ENCODE peak calls at places on chromosomes 5 and 9, in six cellular contexts. B is CD8-positive, alpha-beta T cell; F is foreskin fibroblast; H is heart left ventricle; R is HFFc6; X is AG10803. Q is an unnamed sample.

GRCh38 chr5:43037929-43038510 is 2.1 kb downstream of the ANXA2R start:
- DNase-seq in B (peak), F (peak), H (no peak), R (no peak), X (peak), Q (peak)

GRCh38 chr9:137797206-137798120 is 80.1 kb upstream of the CACNA1B start:
- DNase-seq in B (no peak), F (no peak), H (no peak), R (no peak), X (no peak), Q (no peak)

GRCh38 chr9:21317956-21318923 is 13.1 kb upstream of the IFNA5 start:
- DNase-seq in B (no peak), F (peak), H (no peak), R (peak), X (peak), Q (peak)

GRCh38 chr5:108193021-108193795 is 188.7 kb downstream of the FBXL17 start:
- DNase-seq in B (no peak), F (peak), H (no peak), R (peak), X (peak), Q (peak)

GRCh38 chr9:125750656-125751035 is 3.5 kb downstream of the PBX3 start:
- DNase-seq in B (no peak), F (no peak), H (no peak), R (no peak), X (no peak), Q (no peak)

GRCh38 chr5:97056263-97056662 is 86.1 kb downstream of the LIX1 start:
- DNase-seq in B (no peak), F (no peak), H (no peak), R (no peak), X (no peak), Q (no peak)

GRCh38 chr5:151115272-151115905 is 34.6 kb upstream of the TNIP1 start:
- DNase-seq in B (peak), F (peak), H (peak), R (peak), X (peak), Q (peak)

GRCh38 chr5:52199833-52200232 is 587.9 kb upstream of the ITGA1 start:
- DNase-seq in B (no peak), F (no peak), H (no peak), R (no peak), X (no peak), Q (no peak)

GRCh38 chr5:171152382-171152781 is 156.7 kb upstream of the TLX3 start:
- DNase-seq in B (no peak), F (peak), H (no peak), R (peak), X (peak), Q (peak)

GRCh38 chr5:157998021-157998504 is 139.1 kb upstream of the CLINT1 start:
- DNase-seq in B (no peak), F (peak), H (no peak), R (no peak), X (no peak), Q (peak)

GRCh38 chr5:8329773-8330172 is 460.8 kb downstream of the MTRR start:
- DNase-seq in B (no peak), F (peak), H (no peak), R (peak), X (peak), Q (peak)

GRCh38 chr9:121348321-121348720 is 21.7 kb downstream of the STOM start:
- DNase-seq in B (no peak), F (no peak), H (no peak), R (no peak), X (no peak), Q (no peak)

GRCh38 chr9:99485461-99485860 is 263.4 kb downstream of the SEC61B start:
- DNase-seq in B (no peak), F (peak), H (no peak), R (peak), X (peak), Q (peak)

GRCh38 chr9:107707419-107707837 is 217.9 kb upstream of the KLF4 start:
- DNase-seq in B (no peak), F (peak), H (no peak), R (peak), X (peak), Q (peak)

GRCh38 chr5:40386293-40386692 is 293.4 kb upstream of the PTGER4 start:
- DNase-seq in B (no peak), F (peak), H (no peak), R (no peak), X (peak), Q (no peak)

GRCh38 chr9:34374905-34375552 is 1.7 kb downstream of the MYORG start:
- DNase-seq in B (no peak), F (no peak), H (no peak), R (no peak), X (no peak), Q (no peak)

DNA sequence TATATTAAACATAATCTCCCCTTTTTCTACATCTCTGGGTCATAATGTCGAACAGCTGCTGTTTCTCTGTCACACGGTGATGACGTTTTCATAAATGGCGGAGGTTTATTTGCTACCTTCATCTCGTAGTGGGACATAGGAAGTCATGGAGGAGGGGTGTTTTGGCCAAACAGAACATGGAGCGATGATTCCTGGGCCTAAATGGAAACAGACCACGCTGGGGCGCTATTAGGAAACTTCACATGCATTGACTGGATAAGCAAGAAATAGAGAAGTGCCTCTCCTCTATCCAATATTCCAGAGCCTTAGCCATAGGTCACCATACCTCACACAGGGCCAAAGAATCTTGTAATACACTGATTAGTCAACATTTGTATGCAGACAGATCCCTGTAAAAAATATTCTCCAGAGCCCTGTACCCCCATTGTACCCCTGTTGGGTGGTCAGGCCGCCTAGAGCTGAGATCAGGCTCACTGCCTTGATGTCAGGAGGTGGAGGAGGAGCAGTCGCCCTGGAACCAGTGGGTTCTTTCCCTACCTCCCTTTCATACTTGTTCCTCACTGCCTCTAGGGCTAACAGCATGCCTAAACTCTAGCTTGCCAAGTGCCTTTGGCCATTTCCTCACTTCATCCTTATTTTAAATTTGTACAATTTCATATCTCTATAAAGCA is 77.8 kb upstream of the SPIN1 start:
- DNase-seq in B (no peak), F (no peak), H (no peak), R (no peak), X (no peak), Q (no peak)
- TF ChIP-seq CTCF in B (no peak), F (no peak), H (no peak), R (no peak), X (no peak), Q (no peak)

GRCh38 chr9:6695121-6695814 is 49.7 kb upstream of the GLDC start:
- DNase-seq in B (no peak), F (no peak), H (no peak), R (no peak), X (no peak), Q (no peak)
- TF ChIP-seq CTCF in B (no peak), F (no peak), H (no peak), R (no peak), X (no peak), Q (no peak)

DNA sequence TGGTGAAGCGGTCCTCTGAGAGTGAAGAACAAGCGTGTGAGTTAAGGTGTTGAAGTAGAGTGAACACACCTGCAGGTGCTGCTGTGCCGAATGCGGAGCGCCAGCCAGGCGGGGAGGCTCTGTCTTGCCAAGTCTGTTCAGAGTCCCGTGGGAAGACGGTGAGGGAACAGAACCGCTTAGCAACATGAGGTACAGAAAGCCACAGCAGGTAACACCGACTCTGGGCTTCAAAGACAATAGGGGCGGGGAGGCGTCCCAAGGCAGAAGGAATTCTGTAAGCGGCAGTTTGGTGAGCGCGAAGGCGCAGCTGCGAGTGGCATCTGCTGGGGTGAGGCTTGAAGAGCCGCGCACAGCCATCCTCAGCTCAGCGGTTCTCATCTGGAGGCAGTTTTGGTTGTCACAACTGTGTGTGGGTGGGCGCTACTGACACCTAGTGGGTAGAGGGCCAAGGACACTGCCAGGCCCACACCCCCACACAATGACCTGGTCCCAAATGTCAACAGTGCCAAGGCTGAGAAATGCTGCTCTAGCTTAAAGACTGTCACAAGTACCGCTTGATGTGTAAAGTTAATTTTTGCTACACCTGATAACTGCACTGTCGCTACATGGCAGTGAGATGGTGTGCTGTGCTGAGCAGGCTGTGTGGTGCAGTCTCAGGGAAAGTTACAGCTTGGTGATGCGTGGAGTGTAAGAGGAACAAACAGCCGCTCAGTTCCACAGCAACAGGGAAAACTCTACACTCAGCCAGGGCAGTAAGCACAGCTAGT is 67.4 kb upstream of the TBC1D9B start:
- DNase-seq in B (no peak), F (peak), H (no peak), R (no peak), X (peak), Q (peak)
- TF ChIP-seq CTCF in B (no peak), F (peak), H (peak), R (no peak), X (peak), Q (peak)

GRCh38 chr9:117868594-117868993 is 164.4 kb downstream of the TLR4 start:
- DNase-seq in B (no peak), F (no peak), H (no peak), R (no peak), X (no peak), Q (no peak)

DNA sequence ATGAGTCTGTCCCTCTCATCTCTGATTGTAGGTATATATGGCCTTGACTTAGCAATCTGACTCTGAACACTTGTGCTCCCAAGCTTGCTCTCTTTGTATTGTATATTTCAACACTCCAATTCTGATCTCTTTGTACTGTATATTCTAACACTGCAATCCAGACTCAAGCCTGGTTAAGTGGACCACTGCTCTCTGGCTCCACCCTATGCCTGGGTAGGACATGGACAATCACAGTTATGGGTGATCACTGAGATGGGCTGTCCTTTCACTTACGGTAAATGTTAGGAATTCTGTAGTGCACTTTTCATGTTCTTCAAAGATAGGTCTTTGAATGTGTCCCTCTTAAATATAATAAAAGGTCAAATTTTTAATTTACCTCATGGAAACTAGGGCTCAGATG is 165.1 kb downstream of the TLR4 start:
- DNase-seq in B (no peak), F (no peak), H (no peak), R (no peak), X (no peak), Q (no peak)
- TF ChIP-seq CTCF in B (no peak), F (no peak), H (no peak), R (no peak), X (no peak), Q (no peak)

GRCh38 chr5:101590384-101590783 is 687.3 kb upstream of the ST8SIA4 start:
- DNase-seq in B (no peak), F (no peak), H (no peak), R (no peak), X (no peak), Q (peak)
- TF ChIP-seq CTCF in B (no peak), F (peak), H (no peak), R (peak), X (peak), Q (peak)

GRCh38 chr5:122501087-122501435 is 189.0 kb downstream of the SNCAIP start:
- DNase-seq in B (no peak), F (peak), H (no peak), R (no peak), X (no peak), Q (peak)

GRCh38 chr5:122499617-122500016 is 187.6 kb downstream of the SNCAIP start:
- DNase-seq in B (no peak), F (no peak), H (no peak), R (no peak), X (no peak), Q (no peak)

GRCh38 chr5:122493776-122494518 is 181.9 kb downstream of the SNCAIP start:
- DNase-seq in B (no peak), F (no peak), H (no peak), R (no peak), X (no peak), Q (no peak)

GRCh38 chr5:122500245-122501086 is 188.4 kb downstream of the SNCAIP start:
- DNase-seq in B (no peak), F (peak), H (no peak), R (peak), X (peak), Q (peak)

DNA sequence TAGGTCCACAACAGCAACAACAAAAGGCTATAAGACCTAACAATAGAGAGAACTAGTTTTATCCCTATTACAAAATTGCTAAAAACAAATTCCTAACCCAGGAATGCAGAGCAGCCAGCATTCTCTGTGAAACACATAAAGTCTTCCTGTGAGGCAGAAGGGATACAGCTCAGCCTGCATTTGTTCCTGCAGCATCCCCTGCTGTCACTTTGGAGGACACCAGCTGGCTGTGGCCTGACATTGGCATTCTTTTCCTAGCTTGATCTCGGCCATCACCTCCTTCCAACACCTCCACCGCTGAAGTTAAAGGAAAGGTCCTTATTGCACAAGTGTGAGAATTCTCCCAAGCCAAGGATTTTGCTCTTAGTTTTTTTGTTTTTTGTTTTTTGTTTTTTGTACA is 186.1 kb downstream of the SNCAIP start:
- DNase-seq in B (no peak), F (peak), H (no peak), R (no peak), X (peak), Q (no peak)
- TF ChIP-seq CTCF in B (no peak), F (peak), H (peak), R (peak), X (peak), Q (no peak)

GRCh38 chr5:145981612-145982571 is 45.5 kb downstream of the SH3RF2 start:
- DNase-seq in B (no peak), F (no peak), H (no peak), R (no peak), X (no peak), Q (no peak)

GRCh38 chr5:145980257-145980656 is 43.9 kb downstream of the SH3RF2 start:
- DNase-seq in B (no peak), F (no peak), H (no peak), R (no peak), X (peak), Q (no peak)

GRCh38 chr5:145979270-145980223 is 43.2 kb downstream of the SH3RF2 start:
- DNase-seq in B (no peak), F (no peak), H (no peak), R (no peak), X (no peak), Q (no peak)

GRCh38 chr5:145982572-145983314 is 46.4 kb downstream of the SH3RF2 start:
- DNase-seq in B (no peak), F (no peak), H (no peak), R (no peak), X (no peak), Q (no peak)

DNA sequence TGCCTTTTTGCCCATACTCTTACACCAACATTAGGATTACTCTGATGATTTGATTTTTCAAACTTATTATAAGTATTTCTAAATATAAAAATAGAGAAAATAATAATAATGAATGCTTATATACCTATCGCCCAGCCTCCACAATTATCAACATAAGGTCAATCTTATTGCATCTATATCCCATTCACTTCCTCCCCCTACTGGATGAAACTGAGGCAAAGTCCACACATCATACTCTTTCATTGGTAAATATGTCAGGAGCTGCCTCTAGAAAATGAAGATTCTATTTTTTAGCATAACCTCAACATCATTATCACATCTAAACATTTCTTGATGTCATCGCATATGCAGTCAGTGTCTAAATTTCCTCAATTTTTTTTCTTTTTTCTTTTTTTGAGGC is 44.3 kb downstream of the SH3RF2 start:
- DNase-seq in B (no peak), F (no peak), H (no peak), R (no peak), X (no peak), Q (no peak)
- TF ChIP-seq CTCF in B (no peak), F (no peak), H (no peak), R (no peak), X (no peak), Q (peak)

DNA sequence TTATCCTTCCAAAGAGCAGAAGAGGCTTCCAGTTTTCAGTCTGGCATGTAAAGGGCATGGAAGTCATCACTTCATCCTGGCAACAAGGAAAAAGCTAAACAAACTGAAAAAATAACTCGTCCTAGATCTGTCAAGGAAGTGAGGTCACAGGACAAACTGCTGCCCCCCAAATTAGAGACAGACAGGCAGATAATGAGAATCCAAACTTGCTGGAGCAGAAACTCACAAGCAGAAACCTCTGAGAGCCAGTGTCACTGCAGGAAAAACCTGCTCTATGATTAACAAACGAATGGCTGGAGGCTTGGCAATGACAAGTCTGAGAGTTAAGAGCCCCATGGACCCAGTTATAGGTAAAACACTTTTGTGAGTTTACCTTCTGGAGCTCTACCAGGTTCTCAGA is 18.9 kb upstream of the MLANA start:
- DNase-seq in B (no peak), F (no peak), H (no peak), R (no peak), X (peak), Q (no peak)
- TF ChIP-seq CTCF in B (no peak), F (no peak), H (no peak), R (no peak), X (no peak), Q (no peak)

DNA sequence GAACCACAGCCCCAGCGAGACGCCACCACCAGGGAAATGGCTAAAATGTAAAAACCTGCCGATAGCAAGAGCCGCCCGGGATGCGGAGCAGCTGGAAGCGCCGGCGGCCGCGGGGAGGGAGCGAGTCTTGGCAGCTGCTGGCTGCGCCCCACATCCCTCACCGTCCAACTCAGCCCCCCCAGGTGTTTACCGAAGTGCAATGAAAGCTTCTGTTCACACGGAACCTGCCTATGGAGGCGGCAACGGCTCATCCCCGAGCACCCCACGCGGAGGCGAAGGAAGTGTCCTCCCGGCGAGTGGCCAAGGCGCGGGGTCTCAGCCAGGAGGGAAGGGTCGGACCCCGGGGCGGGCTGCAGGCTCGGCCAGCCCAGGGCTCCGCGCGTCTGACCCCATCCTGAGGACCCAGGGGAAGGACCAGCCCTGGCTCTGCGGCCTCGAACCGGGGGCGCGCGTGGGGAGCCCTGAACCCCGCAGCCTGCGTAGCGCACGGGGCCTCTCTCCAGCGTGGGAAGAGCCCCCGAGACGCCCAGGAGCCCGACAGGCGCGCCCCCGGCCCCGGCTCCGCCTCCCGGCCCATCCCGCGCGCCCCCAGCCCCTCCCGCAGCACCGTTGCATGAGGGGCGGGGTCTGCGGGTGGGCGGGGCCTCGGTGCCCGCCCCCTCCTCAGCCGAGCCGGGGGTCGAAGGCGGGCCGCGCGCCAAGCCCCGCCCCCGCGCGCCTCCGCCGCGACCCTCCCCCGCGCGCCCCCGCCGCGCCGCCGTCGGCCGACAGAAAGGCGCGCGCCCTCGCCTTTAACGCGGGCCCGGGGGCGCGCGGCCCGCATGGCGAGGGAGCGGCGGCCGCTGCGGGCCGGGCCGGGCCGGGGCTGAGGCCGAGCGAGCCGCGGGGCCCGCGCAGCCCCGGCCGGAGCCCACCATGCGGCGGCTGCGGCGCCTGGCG is at the start of gene DIPK1B:
- DNase-seq in B (no peak), F (no peak), H (peak), R (no peak), X (no peak), Q (no peak)
- TF ChIP-seq CTCF in B (no peak), F (no peak), H (no peak), R (no peak), X (no peak), Q (no peak)

GRCh38 chr9:14322211-14323082 is 8.5 kb upstream of the NFIB start:
- DNase-seq in B (peak), F (peak), H (peak), R (peak), X (peak), Q (peak)
- TF ChIP-seq CTCF in B (no peak), F (peak), H (peak), R (peak), X (peak), Q (peak)